ENCODE peak calls at places on chromosomes 16 and 17, in five cellular contexts. O, J, I, B and L are unnamed samples.

GRCh38 chr17:31235110-31235509 is 61.9 kb downstream of the OMG start:
- DNase-seq in B (no peak), I (no peak), J (no peak), O (no peak), L (no peak)

GRCh38 chr17:69434164-69434579 is 19.7 kb downstream of the MAP2K6 start:
- DNase-seq in O (no peak), I (peak; percentile 57), B (no peak), J (peak; percentile 6), L (no peak)

GRCh38 chr17:60905709-60906108 is 228.1 kb downstream of the BCAS3 start:
- DNase-seq in O (no peak), I (no peak), B (no peak), J (no peak), L (no peak)

GRCh38 chr16:82067042-82067809 is 32.2 kb downstream of the HSD17B2 start:
- DNase-seq in J (no peak), B (no peak), I (no peak), O (no peak), L (peak; percentile 26)

GRCh38 chr16:7268182-7268581 is 64.5 kb upstream of the RBFOX1 start:
- DNase-seq in J (no peak), B (no peak), O (no peak), I (no peak), L (no peak)

GRCh38 chr16:81885976-81886586 is 107.0 kb downstream of the PLCG2 start:
- DNase-seq in I (peak; percentile 38), O (no peak), J (peak; percentile 13), B (no peak), L (peak; percentile 22)

GRCh38 chr16:67116388-67117311 is 6.9 kb downstream of the PHAF1 start:
- DNase-seq in J (peak; percentile 16), O (peak; percentile 10), B (no peak), I (peak; percentile 46), L (no peak)

GRCh38 chr16:56303066-56303705 is 111.9 kb downstream of the GNAO1 start:
- DNase-seq in I (no peak), J (no peak), B (peak; percentile 38), O (no peak), L (no peak)

GRCh38 chr17:12683299-12683698 is 17.6 kb downstream of the MYOCD start:
- DNase-seq in B (no peak), I (no peak), J (no peak), O (no peak), L (no peak)

GRCh38 chr17:54781389-54781788 is 119.3 kb upstream of the TOM1L1 start:
- DNase-seq in I (no peak), O (no peak), J (no peak), B (no peak), L (no peak)

GRCh38 chr17:82300707-82301270 is 16.6 kb downstream of the CD7 start:
- DNase-seq in I (peak; percentile 63), J (peak; percentile 65), B (peak; percentile 91), O (peak; percentile 87), L (peak; percentile 46)

GRCh38 chr17:58193641-58194259 is 1.2 kb downstream of the EPX start:
- DNase-seq in B (no peak), O (no peak), I (no peak), J (no peak), L (no peak)
- TF ChIP-seq CTCF in B (no peak), O (no peak), I (no peak), J (no peak), L (no peak)

GRCh38 chr17:3921853-3922319 is 5.6 kb upstream of the P2RX1 start:
- DNase-seq in I (no peak), O (no peak), B (no peak), J (no peak), L (no peak)
- H3K4me3 ChIP-seq in I (no peak overlapping the region), O (no peak overlapping the region), B (no peak overlapping the region), J (no peak overlapping the region), L (no peak overlapping the region)

GRCh38 chr16:89475144-89475543 is 15.2 kb downstream of the ANKRD11 start:
- DNase-seq in O (no peak), J (no peak), B (no peak), I (no peak), L (no peak)
- TF ChIP-seq CTCF in O (no peak), J (no peak), B (no peak), I (no peak), L (no peak)

DNA sequence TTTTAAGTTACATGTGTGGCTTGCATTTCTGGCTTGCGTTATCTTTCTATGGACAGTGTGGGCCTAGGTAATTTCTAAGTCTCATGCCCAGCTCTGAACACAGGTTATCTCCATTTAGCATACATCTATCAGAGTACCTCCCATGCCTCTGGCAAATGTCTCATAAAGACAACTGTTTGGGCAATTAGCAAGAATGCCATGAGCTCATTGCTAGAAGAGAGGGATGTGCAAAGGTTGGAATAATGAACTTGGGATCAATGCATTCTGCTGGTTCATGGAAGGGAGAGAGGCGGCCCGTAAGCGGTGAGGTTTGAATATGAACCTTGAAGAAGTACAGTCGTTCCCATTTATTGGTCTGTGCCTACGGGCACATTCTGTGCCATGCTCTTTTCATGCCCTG is 14.4 kb downstream of the SYT17 start:
- DNase-seq in I (no peak), O (no peak), J (no peak), B (no peak), L (no peak)
- H3K4me3 ChIP-seq in I (no peak overlapping the region), O (no peak overlapping the region), J (no peak overlapping the region), B (no peak overlapping the region), L (no peak overlapping the region)

DNA sequence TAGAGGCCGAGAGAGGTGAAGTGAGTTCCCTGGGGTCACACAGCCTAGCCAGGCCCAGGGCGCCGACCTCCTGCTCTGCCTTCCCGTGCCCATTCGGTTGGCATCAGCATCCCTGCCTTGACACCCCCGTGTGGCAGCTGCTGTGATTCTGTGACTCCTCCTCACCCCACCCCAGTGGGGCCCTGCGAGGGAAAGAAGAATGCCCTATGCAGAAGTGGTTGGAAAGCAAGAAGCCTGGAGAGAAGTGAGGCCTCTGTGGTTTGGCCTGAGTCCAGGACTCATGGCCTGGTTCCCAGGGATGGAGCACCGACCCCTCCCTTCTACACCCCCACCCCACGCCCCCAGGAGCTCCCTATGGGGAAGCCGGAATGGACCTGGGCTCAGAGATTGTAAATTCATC is 296.2 kb downstream of the SEC14L1 start:
- DNase-seq in I (peak; percentile 86), O (peak; percentile 82), J (peak; percentile 55), B (no peak), L (peak; percentile 90)
- TF ChIP-seq CTCF in I (no peak), O (no peak), J (no peak), B (no peak), L (no peak)

GRCh38 chr17:79833110-79833450 is 6.2 kb downstream of the CBX4 start:
- DNase-seq in B (no peak), O (no peak), J (no peak), I (no peak), L (no peak)
- H3K4me3 ChIP-seq in B (no peak overlapping the region), O (peak overlapping the region; percentile 38), J (no peak overlapping the region), I (no peak overlapping the region), L (no peak overlapping the region)

GRCh38 chr17:71753070-71753469 is 367.8 kb upstream of the SOX9 start:
- DNase-seq in O (no peak), B (no peak), J (no peak), I (no peak), L (no peak)
- TF ChIP-seq CTCF in O (no peak), B (no peak), J (no peak), I (no peak), L (no peak)